ENCODE peak calls at places on chromosomes 6 and 20, in seven cellular contexts. W is uterus; N is activated CD8-positive, alpha-beta memory T cell treated with anti-CD3 and anti-CD28 coated beads for 1 hour; R is fibroblast of mammary gland; C is effector CD4-positive, alpha-beta T cell; P is activated CD4-positive, alpha-beta T cell treated with anti-CD3 and anti-CD28 coated beads, Interleukin-2, amount 50 U/mL, for 48 hours; A is posterior vena cava. Q is an unnamed sample.

GRCh38 chr6:141123084-141123483 is 1009.6 kb upstream of the GJE1 start:
- DNase-seq in W (no peak), N (no peak), R (no peak), C (no peak), P (no peak), A (no peak), Q (no peak)

GRCh38 chr6:168527451-168528210 is 86.6 kb downstream of the SMOC2 start:
- DNase-seq in W (no peak), N (no peak), R (peak; percentile 93), C (no peak), P (no peak), A (peak; percentile 77), Q (no peak)

GRCh38 chr6:142313284-142313683 is 11.5 kb downstream of the ADGRG6 start:
- DNase-seq in W (no peak), N (no peak), R (peak; percentile 64), C (no peak), P (no peak), A (no peak), Q (no peak)

GRCh38 chr20:36085686-36086267 is 68.8 kb upstream of the EPB41L1 start:
- DNase-seq in W (no peak), N (no peak), R (peak; percentile 70), C (no peak), P (no peak), A (no peak), Q (no peak)

GRCh38 chr6:118705799-118706481 is 54.5 kb upstream of the CEP85L start:
- DNase-seq in W (peak; percentile 29), N (no peak), R (peak; percentile 58), C (no peak), P (peak; percentile 38), A (no peak), Q (no peak)

GRCh38 chr20:16020971-16021370 is 552.3 kb downstream of the KIF16B start:
- DNase-seq in W (no peak), N (no peak), R (peak; percentile 78), C (no peak), P (no peak), A (no peak), Q (no peak)

GRCh38 chr6:10419749-10420545 is 5.1 kb upstream of the TFAP2A start:
- DNase-seq in W (no peak), N (no peak), R (no peak), C (no peak), P (no peak), A (no peak), Q (no peak)

GRCh38 chr6:95431637-95432228 is 145.6 kb upstream of the MANEA start:
- DNase-seq in W (no peak), N (no peak), R (peak; percentile 51), C (peak; percentile 10), P (peak; percentile 31), A (no peak), Q (no peak)

GRCh38 chr6:148559848-148560433 is 186.9 kb upstream of the UST start:
- DNase-seq in W (peak; percentile 82), N (peak; percentile 14), R (peak; percentile 62), C (peak; percentile 59), P (peak; percentile 72), A (peak; percentile 94), Q (peak; percentile 45)

GRCh38 chr20:1809611-1810510 is 85.3 kb upstream of the SIRPA start:
- DNase-seq in W (no peak), N (no peak), R (peak; percentile 62), C (no peak), P (no peak), A (no peak), Q (no peak)

GRCh38 chr6:53737746-53738145 is 57.1 kb upstream of the LRRC1 start:
- DNase-seq in W (no peak), N (no peak), R (no peak), C (no peak), P (no peak), A (no peak), Q (no peak)

GRCh38 chr6:71349976-71350615 is 61.5 kb downstream of the OGFRL1 start:
- DNase-seq in W (peak; percentile 55), N (no peak), R (peak; percentile 87), C (no peak), P (no peak), A (no peak), Q (no peak)

GRCh38 chr6:41049548-41049947 is 3.5 kb upstream of the APOBEC2 start:
- DNase-seq in W (no peak), N (no peak), R (no peak), C (no peak), P (no peak), A (no peak), Q (no peak)

GRCh38 chr6:3624268-3625136 is 127.0 kb downstream of the PXDC1 start:
- DNase-seq in W (no peak), N (no peak), R (no peak), C (no peak), P (no peak), A (peak; percentile 36), Q (peak; percentile 34)

GRCh38 chr20:55242853-55243252 is 762.5 kb downstream of the CBLN4 start:
- DNase-seq in W (no peak), N (no peak), R (no peak), C (no peak), P (no peak), A (no peak), Q (no peak)

GRCh38 chr6:108260126-108260808 is 573 bp downstream of the SNX3 start:
- DNase-seq in W (no peak), N (no peak), R (peak; percentile 54), C (peak; percentile 7), P (peak; percentile 18), A (peak; percentile 84), Q (peak; percentile 55)

GRCh38 chr6:5084192-5084786 is 852 bp upstream of the PPP1R3G start:
- DNase-seq in W (peak; percentile 64), N (no peak), R (peak; percentile 7), C (no peak), P (no peak), A (no peak), Q (no peak)

GRCh38 chr20:49278817-49279676 is 1.2 kb upstream of the ZNFX1 start:
- DNase-seq in W (no peak), N (no peak), R (peak; percentile 36), C (peak; percentile 15), P (peak; percentile 50), A (no peak), Q (no peak)

GRCh38 chr6:84415068-84415467 is 187.6 kb upstream of the CEP162 start:
- DNase-seq in W (no peak), N (no peak), R (no peak), C (no peak), P (no peak), A (no peak), Q (no peak)

GRCh38 chr6:18154507-18155272 is at the start of gene TPMT:
- DNase-seq in W (no peak), N (no peak), R (no peak), C (no peak), P (no peak), A (no peak), Q (peak; percentile 93)